ENCODE peak calls at places on chromosomes 12 and 14, in ten cellular contexts. A is glomerular endothelial cell; B is left colon; M is ELF-1; R is CD4-positive, alpha-beta T cell; U is germinal center; F is foreskin fibroblast; Y is NCI-H748 treated with DMSO at 0.1 percent for 48 hours; J is NCI-H2171 treated with DMSO at 0.1 percent for 48 hours; C is stimulated activated CD4-positive, alpha-beta T cell treated with anti-CD3 and anti-CD28 coated beads, Interleukin-12 subunit alpha, Interleukin-12 subunit beta, amount 100 ng/mL, for 4 hours. W is an unnamed sample.

GRCh38 chr12:53232641-53233538 is 881 bp upstream of the RARG start:
- DNase-seq in A (no peak), B (peak; percentile 86), M (peak; percentile 70), R (peak; percentile 50), U (no peak), F (peak; percentile 81), Y (no peak), J (no peak), C (no peak), W (no peak)

GRCh38 chr14:68704736-68705720 is 87.8 kb downstream of the ZFP36L1 start:
- DNase-seq in A (no peak), B (peak; percentile 24), M (no peak), R (no peak), U (no peak), F (peak; percentile 44), Y (no peak), J (no peak), C (no peak), W (no peak)

GRCh38 chr14:73325630-73326299 is 88.5 kb downstream of the PAPLN start:
- DNase-seq in A (no peak), B (no peak), M (peak; percentile 16), R (no peak), U (no peak), F (no peak), Y (no peak), J (no peak), C (no peak), W (no peak)

GRCh38 chr12:121237415-121237814 is 27.5 kb downstream of the P2RX4 start:
- DNase-seq in A (no peak), B (no peak), M (no peak), R (no peak), U (no peak), F (no peak), Y (no peak), J (no peak), C (no peak), W (no peak)

GRCh38 chr14:89085154-89086059 is 261.0 kb downstream of the TTC8 start:
- DNase-seq in A (no peak), B (no peak), M (no peak), R (no peak), U (no peak), F (no peak), Y (no peak), J (no peak), C (no peak), W (no peak)

GRCh38 chr12:5577239-5577638 is 145.3 kb downstream of the NTF3 start:
- DNase-seq in A (no peak), B (peak; percentile 46), M (no peak), R (no peak), U (no peak), F (no peak), Y (no peak), J (no peak), C (no peak), W (no peak)

GRCh38 chr14:104318558-104319488 is 180.4 kb downstream of the KIF26A start:
- DNase-seq in A (no peak), B (peak; percentile 25), M (no peak), R (no peak), U (no peak), F (no peak), Y (no peak), J (no peak), C (no peak), W (no peak)

GRCh38 chr12:101552277-101552676 is 42.5 kb upstream of the MYBPC1 start:
- DNase-seq in A (no peak), B (no peak), M (no peak), R (no peak), U (no peak), F (peak; percentile 8), Y (no peak), J (peak; percentile 74), C (no peak), W (peak; percentile 31)

GRCh38 chr12:120116443-120116791 is at the start of gene RAB35:
- DNase-seq in A (no peak), B (no peak), M (no peak), R (no peak), U (no peak), F (no peak), Y (no peak), J (no peak), C (no peak), W (no peak)

GRCh38 chr12:46774011-46774633 is 51.7 kb downstream of the SLC38A4 start:
- DNase-seq in A (no peak), B (no peak), M (no peak), R (no peak), U (no peak), F (peak; percentile 67), Y (no peak), J (no peak), C (no peak), W (peak; percentile 28)

GRCh38 chr14:105420141-105420975 is 731 bp downstream of the MTA1 start:
- DNase-seq in A (no peak), B (no peak), M (no peak), R (no peak), U (peak; percentile 41), F (no peak), Y (no peak), J (no peak), C (no peak), W (no peak)

GRCh38 chr14:51780741-51781140 is 79.7 kb upstream of the GNG2 start:
- DNase-seq in A (no peak), B (no peak), M (peak; percentile 14), R (no peak), U (no peak), F (peak; percentile 60), Y (no peak), J (no peak), C (no peak), W (no peak)

GRCh38 chr12:26339976-26340375 is 144.6 kb downstream of the SSPN start:
- DNase-seq in A (no peak), B (no peak), M (no peak), R (no peak), U (no peak), F (no peak), Y (no peak), J (no peak), C (no peak), W (no peak)

GRCh38 chr14:76742961-76743360 is 18.3 kb upstream of the VASH1 start:
- DNase-seq in A (no peak), B (no peak), M (no peak), R (no peak), U (no peak), F (no peak), Y (no peak), J (peak; percentile 24), C (no peak), W (no peak)

GRCh38 chr12:88591343-88591742 is 11.1 kb upstream of the KITLG start:
- DNase-seq in A (no peak), B (no peak), M (no peak), R (no peak), U (no peak), F (peak; percentile 33), Y (no peak), J (no peak), C (no peak), W (no peak)

GRCh38 chr12:42565633-42566032 is 23.9 kb downstream of the PRICKLE1 start:
- DNase-seq in A (no peak), B (no peak), M (peak; percentile 61), R (no peak), U (no peak), F (peak; percentile 38), Y (no peak), J (no peak), C (no peak), W (no peak)

GRCh38 chr14:68810173-68811153 is 17.6 kb upstream of the ZFP36L1 start:
- DNase-seq in A (no peak), B (no peak), M (no peak), R (no peak), U (peak; percentile 0), F (no peak), Y (no peak), J (no peak), C (no peak), W (no peak)

GRCh38 chr12:50072198-50072907 is 12.8 kb upstream of the SMARCD1 start:
- DNase-seq in A (no peak), B (no peak), M (no peak), R (no peak), U (no peak), F (no peak), Y (no peak), J (no peak), C (no peak), W (no peak)

GRCh38 chr14:51582437-51582836 is 69.3 kb upstream of the FRMD6 start:
- DNase-seq in A (no peak), B (no peak), M (no peak), R (no peak), U (no peak), F (no peak), Y (no peak), J (no peak), C (no peak), W (no peak)

GRCh38 chr12:55965941-55966407 is at the start of gene PMEL:
- DNase-seq in A (no peak), B (no peak), M (no peak), R (no peak), U (peak; percentile 14), F (peak; percentile 44), Y (no peak), J (no peak), C (no peak), W (no peak)

GRCh38 chr14:50355692-50356091 is 41.0 kb downstream of the CDKL1 start:
- DNase-seq in A (no peak), B (no peak), M (no peak), R (no peak), U (no peak), F (no peak), Y (no peak), J (no peak), C (no peak), W (no peak)

W was measured in HS-5.